ENCODE peak calls at places on chromosomes 11 and 22, in four cellular contexts. C is fibroblast of lung; Z is activated T-cell treated with anti-CD3 and anti-CD28 coated beads, Interleukin-2, amount 50 U/mL, for 72 hours; M is hypothalamus. T is an unnamed sample.

GRCh38 chr11:44779736-44780520 is 53.2 kb downstream of the TSPAN18 start:
- DNase-seq in C (no peak), M (no peak), Z (no peak), T (no peak)

GRCh38 chr11:103228807-103229206 is 119.6 kb downstream of the DYNC2H1 start:
- DNase-seq in M (no peak), C (no peak), Z (no peak), T (no peak)

GRCh38 chr11:21628641-21629040 is 564.2 kb upstream of the ANO5 start:
- DNase-seq in M (no peak), C (no peak), Z (no peak), T (no peak)

GRCh38 chr22:19455585-19456370 is 8.3 kb upstream of the C22orf39 start:
- DNase-seq in Z (no peak), C (no peak), M (no peak), T (no peak)

GRCh38 chr11:96054870-96055705 is 131.2 kb upstream of the MTMR2 start:
- DNase-seq in M (no peak), Z (no peak), C (peak), T (no peak)

GRCh38 chr11:58334708-58335107 is 24.2 kb downstream of the OR5B17 start:
- DNase-seq in M (no peak), Z (no peak), C (peak), T (no peak)

GRCh38 chr22:18022851-18023250 is 1.5 kb downstream of the MICAL3 start:
- DNase-seq in C (no peak), Z (no peak), M (no peak), T (no peak)

GRCh38 chr22:19571207-19571795 is 47.1 kb upstream of the CLDN5 start:
- DNase-seq in C (peak), M (no peak), Z (no peak), T (no peak)

GRCh38 chr11:104151404-104152204 is 12.3 kb downstream of the PDGFD start:
- DNase-seq in M (no peak), C (peak), Z (no peak), T (no peak)

GRCh38 chr11:118434123-118434552 is 2.2 kb upstream of the KMT2A start:
- DNase-seq in Z (no peak), M (no peak), C (peak), T (no peak)

GRCh38 chr11:8942518-8943066 is at the start of gene ASCL3:
- DNase-seq in M (no peak), Z (no peak), C (no peak), T (no peak)

GRCh38 chr11:69588270-69588669 is 52.7 kb upstream of the CCND1 start:
- DNase-seq in C (peak), M (no peak), Z (no peak), T (no peak)

GRCh38 chr11:114891911-114892310 is 213.6 kb downstream of the NXPE2 start:
- DNase-seq in Z (no peak), C (no peak), M (no peak), T (no peak)

GRCh38 chr22:49937758-49938564 is 19.5 kb downstream of the CRELD2 start:
- DNase-seq in C (no peak), Z (no peak), M (peak), T (no peak)

GRCh38 chr22:45975266-45976161 is 1.4 kb downstream of the WNT7B start:
- DNase-seq in C (no peak), M (no peak), Z (no peak), T (no peak)

GRCh38 chr11:27909386-27909785 is 198.6 kb downstream of the KIF18A start:
- DNase-seq in M (no peak), C (no peak), Z (no peak), T (no peak)

GRCh38 chr11:32366671-32367070 is 68.7 kb downstream of the WT1 start:
- DNase-seq in C (peak), M (no peak), Z (no peak), T (no peak)

GRCh38 chr11:14270690-14271542 is 88.1 kb downstream of the RRAS2 start:
- DNase-seq in C (no peak), M (no peak), Z (no peak), T (no peak)

GRCh38 chr22:48921411-48921903 is 906.2 kb downstream of the BRD1 start:
- DNase-seq in Z (no peak), M (peak), C (no peak), T (no peak)

GRCh38 chr11:45560153-45560934 is 105.1 kb downstream of the CHST1 start:
- DNase-seq in M (no peak), C (no peak), Z (no peak), T (no peak)